ENCODE peak calls at places on chromosome 1, in seven cellular contexts. One of them, this sample, is unnamed.

GRCh38 chr1:9687120-9687875 is 35.8 kb downstream of the PIK3CD start:
- DNase-seq in IMR-90: peak
- DNase-seq in HL-60: no peak
- DNase-seq in pancreas: peak
- DNase-seq in heart right ventricle: peak
- DNase-seq in colonic mucosa: peak
- DNase-seq in neural progenitor cell: peak
- DNase-seq in this sample: no peak

GRCh38 chr1:2106681-2107405 is 56.6 kb downstream of the PRKCZ start:
- DNase-seq in pancreas: no peak
- DNase-seq in neural progenitor cell: no peak
- DNase-seq in colonic mucosa: no peak
- DNase-seq in HL-60: no peak
- DNase-seq in IMR-90: no peak
- DNase-seq in heart right ventricle: peak
- DNase-seq in this sample: no peak

GRCh38 chr1:161374373-161374772 is 6.7 kb upstream of the CFAP126 start:
- DNase-seq in HL-60: peak
- DNase-seq in IMR-90: no peak
- DNase-seq in neural progenitor cell: no peak
- DNase-seq in pancreas: no peak
- DNase-seq in colonic mucosa: no peak
- DNase-seq in heart right ventricle: no peak
- DNase-seq in this sample: no peak

GRCh38 chr1:77652179-77652745 is 30.2 kb downstream of the ZZZ3 start:
- DNase-seq in pancreas: no peak
- DNase-seq in neural progenitor cell: no peak
- DNase-seq in colonic mucosa: no peak
- DNase-seq in HL-60: no peak
- DNase-seq in IMR-90: peak
- DNase-seq in heart right ventricle: no peak
- DNase-seq in this sample: no peak

GRCh38 chr1:94039871-94040569 is 80.9 kb downstream of the ABCA4 start:
- DNase-seq in IMR-90: no peak
- DNase-seq in pancreas: no peak
- DNase-seq in colonic mucosa: no peak
- DNase-seq in heart right ventricle: no peak
- DNase-seq in HL-60: no peak
- DNase-seq in neural progenitor cell: no peak
- DNase-seq in this sample: no peak

GRCh38 chr1:169288011-169288414 is 79.6 kb downstream of the NME7 start:
- DNase-seq in colonic mucosa: no peak
- DNase-seq in heart right ventricle: no peak
- DNase-seq in pancreas: no peak
- DNase-seq in HL-60: no peak
- DNase-seq in IMR-90: peak
- DNase-seq in neural progenitor cell: no peak
- DNase-seq in this sample: no peak

GRCh38 chr1:112093372-112093694 is 103.9 kb upstream of the KCND3 start:
- DNase-seq in heart right ventricle: no peak
- DNase-seq in HL-60: no peak
- DNase-seq in IMR-90: no peak
- DNase-seq in neural progenitor cell: no peak
- DNase-seq in colonic mucosa: no peak
- DNase-seq in pancreas: no peak
- DNase-seq in this sample: no peak

GRCh38 chr1:209769171-209769904 is 13.5 kb downstream of the TRAF3IP3 start:
- DNase-seq in IMR-90: peak
- DNase-seq in HL-60: peak
- DNase-seq in colonic mucosa: peak
- DNase-seq in pancreas: no peak
- DNase-seq in neural progenitor cell: no peak
- DNase-seq in heart right ventricle: peak
- DNase-seq in this sample: peak

GRCh38 chr1:111603979-111604378 is 15.6 kb upstream of the RAP1A start:
- DNase-seq in pancreas: no peak
- DNase-seq in HL-60: peak
- DNase-seq in IMR-90: no peak
- DNase-seq in colonic mucosa: no peak
- DNase-seq in neural progenitor cell: no peak
- DNase-seq in heart right ventricle: no peak
- DNase-seq in this sample: no peak

GRCh38 chr1:155892801-155893200 is 18.3 kb downstream of the RIT1 start:
- DNase-seq in colonic mucosa: no peak
- DNase-seq in heart right ventricle: no peak
- DNase-seq in pancreas: no peak
- DNase-seq in neural progenitor cell: no peak
- DNase-seq in HL-60: no peak
- DNase-seq in IMR-90: peak
- DNase-seq in this sample: no peak

GRCh38 chr1:24695202-24695974 is 49.9 kb upstream of the CLIC4 start:
- DNase-seq in neural progenitor cell: no peak
- DNase-seq in IMR-90: no peak
- DNase-seq in colonic mucosa: no peak
- DNase-seq in HL-60: no peak
- DNase-seq in pancreas: no peak
- DNase-seq in heart right ventricle: peak
- DNase-seq in this sample: no peak

GRCh38 chr1:76336951-76337371 is 262.4 kb downstream of the ST6GALNAC3 start:
- DNase-seq in neural progenitor cell: peak
- DNase-seq in heart right ventricle: peak
- DNase-seq in IMR-90: peak
- DNase-seq in HL-60: no peak
- DNase-seq in colonic mucosa: peak
- DNase-seq in pancreas: peak
- DNase-seq in this sample: no peak

GRCh38 chr1:219120625-219121544 is 52.8 kb upstream of the LYPLAL1 start:
- DNase-seq in IMR-90: peak
- DNase-seq in pancreas: no peak
- DNase-seq in colonic mucosa: peak
- DNase-seq in neural progenitor cell: no peak
- DNase-seq in HL-60: peak
- DNase-seq in heart right ventricle: no peak
- DNase-seq in this sample: no peak

GRCh38 chr1:153919879-153920852 is 2.6 kb downstream of the GATAD2B start:
- DNase-seq in neural progenitor cell: peak
- DNase-seq in colonic mucosa: no peak
- DNase-seq in HL-60: peak
- DNase-seq in pancreas: no peak
- DNase-seq in heart right ventricle: no peak
- DNase-seq in IMR-90: peak
- DNase-seq in this sample: no peak

GRCh38 chr1:218499021-218499691 is 154.0 kb downstream of the TGFB2 start:
- DNase-seq in IMR-90: peak
- DNase-seq in heart right ventricle: no peak
- DNase-seq in pancreas: no peak
- DNase-seq in neural progenitor cell: no peak
- DNase-seq in colonic mucosa: no peak
- DNase-seq in HL-60: no peak
- DNase-seq in this sample: no peak

GRCh38 chr1:3275471-3276340 is 178.8 kb upstream of the ARHGEF16 start:
- DNase-seq in neural progenitor cell: no peak
- DNase-seq in IMR-90: peak
- DNase-seq in HL-60: no peak
- DNase-seq in colonic mucosa: no peak
- DNase-seq in pancreas: no peak
- DNase-seq in heart right ventricle: peak
- DNase-seq in this sample: no peak

GRCh38 chr1:66300986-66301451 is 232.9 kb upstream of the SGIP1 start:
- DNase-seq in HL-60: no peak
- DNase-seq in IMR-90: peak
- DNase-seq in neural progenitor cell: no peak
- DNase-seq in colonic mucosa: no peak
- DNase-seq in heart right ventricle: no peak
- DNase-seq in pancreas: no peak
- DNase-seq in this sample: no peak

GRCh38 chr1:158112994-158113758 is 67.5 kb upstream of the CD1D start:
- DNase-seq in HL-60: peak
- DNase-seq in colonic mucosa: peak
- DNase-seq in heart right ventricle: peak
- DNase-seq in pancreas: no peak
- DNase-seq in neural progenitor cell: peak
- DNase-seq in IMR-90: peak
- DNase-seq in this sample: no peak

GRCh38 chr1:230067441-230067870 is 418 bp downstream of the GALNT2 start:
- DNase-seq in pancreas: peak
- DNase-seq in heart right ventricle: no peak
- DNase-seq in HL-60: peak
- DNase-seq in colonic mucosa: peak
- DNase-seq in IMR-90: no peak
- DNase-seq in neural progenitor cell: peak
- DNase-seq in this sample: no peak

GRCh38 chr1:209758360-209758759 is 2.5 kb downstream of the TRAF3IP3 start:
- DNase-seq in IMR-90: no peak
- DNase-seq in heart right ventricle: no peak
- DNase-seq in HL-60: peak
- DNase-seq in pancreas: no peak
- DNase-seq in colonic mucosa: no peak
- DNase-seq in neural progenitor cell: no peak
- DNase-seq in this sample: no peak

GRCh38 chr1:27569088-27569459 is 34.9 kb downstream of the AHDC1 start:
- DNase-seq in heart right ventricle: no peak
- DNase-seq in IMR-90: no peak
- DNase-seq in neural progenitor cell: peak
- DNase-seq in HL-60: no peak
- DNase-seq in pancreas: peak
- DNase-seq in colonic mucosa: no peak
- DNase-seq in this sample: no peak

GRCh38 chr1:201399352-201400126 is 415 bp upstream of the LAD1 start:
- DNase-seq in heart right ventricle: no peak
- DNase-seq in IMR-90: no peak
- DNase-seq in HL-60: no peak
- DNase-seq in pancreas: peak
- DNase-seq in neural progenitor cell: peak
- DNase-seq in colonic mucosa: peak
- DNase-seq in this sample: no peak

GRCh38 chr1:202170726-202171125 is 10.3 kb upstream of the PTPN7 start:
- DNase-seq in HL-60: no peak
- DNase-seq in neural progenitor cell: no peak
- DNase-seq in colonic mucosa: no peak
- DNase-seq in pancreas: no peak
- DNase-seq in heart right ventricle: no peak
- DNase-seq in IMR-90: no peak
- DNase-seq in this sample: no peak

GRCh38 chr1:9592510-9593075 is 3.9 kb downstream of the TMEM201 start:
- DNase-seq in heart right ventricle: no peak
- DNase-seq in colonic mucosa: no peak
- DNase-seq in IMR-90: no peak
- DNase-seq in neural progenitor cell: no peak
- DNase-seq in HL-60: no peak
- DNase-seq in pancreas: no peak
- DNase-seq in this sample: no peak

GRCh38 chr1:208272311-208272710 is 28.1 kb upstream of the PLXNA2 start:
- DNase-seq in IMR-90: no peak
- DNase-seq in neural progenitor cell: no peak
- DNase-seq in colonic mucosa: no peak
- DNase-seq in heart right ventricle: no peak
- DNase-seq in HL-60: no peak
- DNase-seq in pancreas: no peak
- DNase-seq in this sample: no peak

GRCh38 chr1:111219466-111220286 is 7.8 kb upstream of the CHI3L2 start:
- DNase-seq in neural progenitor cell: peak
- DNase-seq in colonic mucosa: no peak
- DNase-seq in IMR-90: no peak
- DNase-seq in HL-60: no peak
- DNase-seq in heart right ventricle: no peak
- DNase-seq in pancreas: no peak
- DNase-seq in this sample: no peak

GRCh38 chr1:66176012-66176715 is 357.8 kb upstream of the SGIP1 start:
- DNase-seq in neural progenitor cell: peak
- DNase-seq in HL-60: no peak
- DNase-seq in colonic mucosa: no peak
- DNase-seq in pancreas: no peak
- DNase-seq in heart right ventricle: no peak
- DNase-seq in IMR-90: peak
- DNase-seq in this sample: no peak

GRCh38 chr1:184389446-184389845 is 2.6 kb downstream of the C1orf21 start:
- DNase-seq in colonic mucosa: no peak
- DNase-seq in pancreas: no peak
- DNase-seq in IMR-90: peak
- DNase-seq in HL-60: no peak
- DNase-seq in neural progenitor cell: no peak
- DNase-seq in heart right ventricle: no peak
- DNase-seq in this sample: no peak
- H3K4me3 ChIP-seq in colonic mucosa: no peak
- H3K4me3 ChIP-seq in pancreas: no peak
- H3K4me3 ChIP-seq in IMR-90: no peak
- H3K4me3 ChIP-seq in HL-60: no peak
- H3K4me3 ChIP-seq in neural progenitor cell: peak
- H3K4me3 ChIP-seq in heart right ventricle: peak
- H3K4me3 ChIP-seq in this sample: no peak

DNA sequence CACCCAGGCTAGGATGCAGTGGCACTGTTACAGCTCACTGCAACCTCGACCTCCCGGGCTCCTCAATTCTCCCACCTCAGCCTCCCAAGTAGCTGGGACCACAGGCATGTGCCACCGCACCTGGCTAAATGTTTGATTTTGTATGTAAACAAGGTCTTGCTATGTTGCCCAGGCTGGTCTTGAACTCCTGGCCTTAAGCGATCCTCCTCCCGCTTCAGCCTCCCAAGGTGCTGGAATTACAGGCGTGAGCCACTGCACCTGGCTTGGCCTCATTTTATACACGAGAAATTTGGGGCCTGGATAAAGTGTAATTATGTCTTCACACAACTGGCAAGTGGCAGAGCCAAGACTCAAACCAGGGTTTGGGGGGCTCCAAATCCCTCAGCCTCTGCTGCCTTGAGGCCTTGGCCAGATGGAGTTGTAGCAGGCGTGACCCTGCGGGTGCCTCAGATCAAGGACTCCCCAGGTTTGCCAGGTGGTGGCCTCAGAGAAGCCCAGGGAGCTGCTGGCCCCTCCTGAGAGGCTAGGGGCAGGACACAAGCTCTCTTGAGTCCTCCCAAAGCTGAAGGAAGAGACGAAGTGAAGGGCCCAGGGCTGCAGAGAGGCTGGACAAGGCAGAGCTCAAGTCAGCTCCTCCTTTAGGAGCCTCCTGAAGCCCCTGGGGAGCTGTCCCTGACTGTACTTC is 61.7 kb downstream of the MDM4 start:
- DNase-seq in IMR-90: no peak
- DNase-seq in pancreas: no peak
- DNase-seq in heart right ventricle: no peak
- DNase-seq in colonic mucosa: no peak
- DNase-seq in HL-60: no peak
- DNase-seq in neural progenitor cell: no peak
- DNase-seq in this sample: no peak
- TF ChIP-seq CTCF in IMR-90: no peak
- TF ChIP-seq CTCF in pancreas: no peak
- TF ChIP-seq CTCF in heart right ventricle: no peak
- TF ChIP-seq CTCF in colonic mucosa: no peak
- TF ChIP-seq CTCF in HL-60: no peak
- TF ChIP-seq CTCF in neural progenitor cell: no peak
- TF ChIP-seq CTCF in this sample: no peak

GRCh38 chr1:231604276-231604621 is 22.3 kb upstream of the DISC1 start:
- DNase-seq in HL-60: no peak
- DNase-seq in colonic mucosa: no peak
- DNase-seq in IMR-90: no peak
- DNase-seq in pancreas: no peak
- DNase-seq in neural progenitor cell: no peak
- DNase-seq in heart right ventricle: no peak
- DNase-seq in this sample: no peak
- H3K4me3 ChIP-seq in HL-60: peak
- H3K4me3 ChIP-seq in colonic mucosa: no peak
- H3K4me3 ChIP-seq in IMR-90: no peak
- H3K4me3 ChIP-seq in pancreas: no peak
- H3K4me3 ChIP-seq in neural progenitor cell: no peak
- H3K4me3 ChIP-seq in heart right ventricle: no peak
- H3K4me3 ChIP-seq in this sample: no peak

GRCh38 chr1:245380790-245381535 is 226.2 kb downstream of the KIF26B start:
- DNase-seq in HL-60: no peak
- DNase-seq in heart right ventricle: no peak
- DNase-seq in colonic mucosa: no peak
- DNase-seq in neural progenitor cell: peak
- DNase-seq in pancreas: no peak
- DNase-seq in IMR-90: no peak
- DNase-seq in this sample: no peak
- TF ChIP-seq CTCF in HL-60: no peak
- TF ChIP-seq CTCF in heart right ventricle: peak
- TF ChIP-seq CTCF in colonic mucosa: no peak
- TF ChIP-seq CTCF in neural progenitor cell: peak
- TF ChIP-seq CTCF in pancreas: no peak
- TF ChIP-seq CTCF in IMR-90: peak
- TF ChIP-seq CTCF in this sample: peak